ENCODE peak calls at places on chromosomes 12 and 14, in seven cellular contexts. K, Q, S, X, A, E and W are unnamed samples.

GRCh38 chr12:44375694-44376093 is 500.4 kb downstream of the NELL2 start:
- DNase-seq in K (no peak), Q (no peak), S (no peak), X (no peak), A (no peak), E (no peak), W (no peak)

GRCh38 chr14:99430491-99430890 is 50.2 kb downstream of the SETD3 start:
- DNase-seq in K (no peak), Q (no peak), S (peak; percentile 56), X (peak; percentile 10), A (peak; percentile 45), E (no peak), W (no peak)

GRCh38 chr14:95098984-95099599 is 58.2 kb downstream of the DICER1 start:
- DNase-seq in K (peak; percentile 79), Q (peak; percentile 57), S (peak; percentile 55), X (peak; percentile 65), A (peak; percentile 60), E (no peak), W (no peak)

GRCh38 chr14:72243309-72243708 is 311.1 kb downstream of the RGS6 start:
- DNase-seq in K (no peak), Q (no peak), S (no peak), X (no peak), A (no peak), E (no peak), W (no peak)

GRCh38 chr12:124871297-124871696 is 7.6 kb upstream of the SCARB1 start:
- DNase-seq in K (no peak), Q (no peak), S (no peak), X (no peak), A (no peak), E (no peak), W (no peak)

GRCh38 chr12:132771126-132771838 is 9.7 kb upstream of the ANKLE2 start:
- DNase-seq in K (no peak), Q (no peak), S (no peak), X (no peak), A (no peak), E (no peak), W (no peak)

GRCh38 chr12:132831771-132832170 is 3.1 kb upstream of the GOLGA3 start:
- DNase-seq in K (no peak), Q (no peak), S (no peak), X (no peak), A (no peak), E (no peak), W (no peak)

GRCh38 chr14:72318648-72319047 is 386.4 kb downstream of the RGS6 start:
- DNase-seq in K (no peak), Q (no peak), S (no peak), X (peak; percentile 7), A (no peak), E (no peak), W (no peak)

GRCh38 chr14:64795921-64796320 is 83.8 kb downstream of the SPTB start:
- DNase-seq in K (no peak), Q (no peak), S (no peak), X (no peak), A (no peak), E (no peak), W (no peak)

GRCh38 chr12:5391638-5392037 is 40.3 kb upstream of the NTF3 start:
- DNase-seq in K (peak; percentile 18), Q (no peak), S (no peak), X (no peak), A (no peak), E (no peak), W (no peak)

GRCh38 chr14:78700236-78700635 is 530.1 kb downstream of the NRXN3 start:
- DNase-seq in K (no peak), Q (no peak), S (no peak), X (peak; percentile 2), A (no peak), E (no peak), W (no peak)

GRCh38 chr12:104738371-104738710 is 219.7 kb downstream of the SLC41A2 start:
- DNase-seq in K (no peak), Q (no peak), S (no peak), X (no peak), A (no peak), E (no peak), W (no peak)

GRCh38 chr14:77920312-77920711 is 120.4 kb downstream of the ADCK1 start:
- DNase-seq in K (no peak), Q (no peak), S (no peak), X (no peak), A (no peak), E (no peak), W (no peak)

GRCh38 chr12:124222368-124223245 is 72.3 kb upstream of the RFLNA start:
- DNase-seq in K (no peak), Q (no peak), S (no peak), X (no peak), A (no peak), E (no peak), W (no peak)

GRCh38 chr14:94113908-94114588 is 3.5 kb downstream of the IFI27 start:
- DNase-seq in K (no peak), Q (no peak), S (no peak), X (no peak), A (no peak), E (peak; percentile 19), W (no peak)

GRCh38 chr14:90757452-90757851 is 58.8 kb downstream of the TTC7B start:
- DNase-seq in K (no peak), Q (no peak), S (no peak), X (no peak), A (no peak), E (no peak), W (no peak)

GRCh38 chr14:51342226-51342625 is 102.2 kb downstream of the TMX1 start:
- DNase-seq in K (no peak), Q (no peak), S (no peak), X (peak; percentile 97), A (no peak), E (no peak), W (no peak)

GRCh38 chr12:132430838-132431826 is 58.8 kb upstream of the FBRSL1 start:
- DNase-seq in K (no peak), Q (no peak), S (no peak), X (no peak), A (no peak), E (no peak), W (no peak)

GRCh38 chr12:7171854-7172253 is 17.6 kb upstream of the PEX5 start:
- DNase-seq in K (no peak), Q (no peak), S (no peak), X (no peak), A (no peak), E (no peak), W (no peak)

GRCh38 chr14:61154606-61155005 is 126.5 kb downstream of the TMEM30B start:
- DNase-seq in K (no peak), Q (no peak), S (no peak), X (no peak), A (no peak), E (no peak), W (no peak)

GRCh38 chr12:56931474-56931978 is 2.7 kb downstream of the SDR9C7 start:
- DNase-seq in K (peak; percentile 92), Q (no peak), S (no peak), X (peak; percentile 16), A (peak; percentile 35), E (no peak), W (no peak)

GRCh38 chr12:9642606-9643270 is 26.8 kb upstream of the CLEC2D start:
- DNase-seq in K (no peak), Q (no peak), S (no peak), X (no peak), A (no peak), E (no peak), W (no peak)

GRCh38 chr12:113852695-113853490 is 113.2 kb downstream of the RBM19 start:
- DNase-seq in K (no peak), Q (no peak), S (no peak), X (no peak), A (no peak), E (no peak), W (no peak)

DNA sequence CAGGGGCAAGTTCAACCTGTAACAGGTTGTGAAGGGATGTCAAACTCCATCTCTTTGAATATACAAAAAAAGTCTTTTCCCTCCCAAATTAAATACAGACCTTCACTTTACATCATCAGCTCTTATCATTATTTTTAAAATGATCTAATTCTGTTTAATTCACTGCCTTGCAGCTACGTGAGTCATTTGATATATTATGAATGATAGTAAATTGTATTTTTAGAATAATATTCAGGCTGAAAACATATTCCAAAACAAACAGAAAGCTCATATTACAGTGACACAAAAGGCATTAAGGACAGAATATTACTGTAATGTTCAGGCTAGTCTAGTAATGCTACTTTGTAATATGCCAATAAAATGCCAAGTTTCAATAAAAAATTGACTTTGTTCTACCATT is 53.3 kb downstream of the BCAT1 start:
- DNase-seq in K (no peak), Q (no peak), S (no peak), X (no peak), A (no peak), E (no peak), W (no peak)
- TF ChIP-seq CTCF in K (no peak), Q (no peak), S (no peak), X (no peak), A (no peak), E (no peak), W (no peak)

GRCh38 chr14:47447076-47447475 is 228.3 kb downstream of the MDGA2 start:
- DNase-seq in K (no peak), Q (no peak), S (no peak), X (no peak), A (no peak), E (no peak), W (no peak)
- TF ChIP-seq CTCF in K (no peak), Q (no peak), S (no peak), X (no peak), A (no peak), E (no peak), W (no peak)

GRCh38 chr12:613996-614726 is 49.1 kb downstream of the NINJ2 start:
- DNase-seq in K (peak; percentile 23), Q (peak; percentile 29), S (no peak), X (no peak), A (peak; percentile 28), E (no peak), W (no peak)
- TF ChIP-seq CTCF in K (peak; percentile 7), Q (peak; percentile 37), S (no peak), X (no peak), A (peak; percentile 73), E (no peak), W (peak; percentile 37)

GRCh38 chr12:49283541-49284429 is 11.2 kb upstream of the PRPH start:
- DNase-seq in K (no peak), Q (no peak), S (no peak), X (no peak), A (peak; percentile 45), E (no peak), W (no peak)

GRCh38 chr12:49288412-49288853 is 6.5 kb upstream of the PRPH start:
- DNase-seq in K (peak; percentile 67), Q (no peak), S (peak; percentile 63), X (peak; percentile 74), A (peak; percentile 52), E (peak; percentile 63), W (peak; percentile 62)

GRCh38 chr12:49284672-49285071 is 10.3 kb upstream of the PRPH start:
- DNase-seq in K (no peak), Q (no peak), S (no peak), X (no peak), A (no peak), E (no peak), W (no peak)

GRCh38 chr12:49288922-49289555 is 5.9 kb upstream of the PRPH start:
- DNase-seq in K (no peak), Q (no peak), S (no peak), X (no peak), A (no peak), E (no peak), W (peak; percentile 11)

DNA sequence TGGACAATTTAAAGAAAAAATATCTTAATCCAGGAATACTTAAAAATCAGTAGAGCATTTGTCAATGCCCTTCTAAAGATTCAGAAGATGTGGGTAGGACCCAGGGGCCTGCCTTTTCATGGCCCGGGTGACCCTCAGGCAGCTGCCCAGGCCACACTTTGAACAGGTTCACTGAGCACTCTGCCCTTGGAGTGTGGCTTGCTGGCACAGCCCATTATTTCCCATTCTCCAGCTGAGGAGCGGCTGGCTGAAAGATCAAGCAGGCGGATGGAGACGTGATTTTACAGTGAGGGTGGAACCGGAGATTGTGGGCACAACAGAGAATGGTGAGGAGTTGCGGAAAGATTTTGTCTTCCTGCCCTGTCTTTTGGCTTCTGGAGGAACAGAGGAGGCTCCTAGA is 7.1 kb upstream of the PRPH start:
- DNase-seq in K (no peak), Q (no peak), S (no peak), X (no peak), A (no peak), E (no peak), W (no peak)
- TF ChIP-seq CTCF in K (no peak), Q (no peak), S (no peak), X (no peak), A (no peak), E (no peak), W (no peak)